ENCODE peak calls at places on chromosomes 7 and 10, in four cellular contexts. B, L, S and N are unnamed samples.

GRCh38 chr7:1667566-1668485 is 2.3 kb upstream of the ELFN1 start:
- DNase-seq in B (peak; percentile 65), L (no peak), S (no peak), N (no peak)

GRCh38 chr10:129046074-129046681 is 420.9 kb upstream of the MGMT start:
- DNase-seq in B (no peak), L (no peak), S (no peak), N (no peak)

GRCh38 chr7:29265208-29265923 is 70.8 kb downstream of the CHN2 start:
- DNase-seq in B (no peak), L (no peak), S (no peak), N (no peak)

GRCh38 chr7:155700847-155701246 is 56.4 kb downstream of the RBM33 start:
- DNase-seq in B (no peak), L (no peak), S (no peak), N (no peak)

GRCh38 chr10:80535671-80536360 is 1.9 kb upstream of the SH2D4B start:
- DNase-seq in B (peak; percentile 92), L (no peak), S (no peak), N (no peak)

GRCh38 chr10:75405201-75406143 is 3.9 kb upstream of the ZNF503 start:
- DNase-seq in B (no peak), L (peak; percentile 89), S (no peak), N (no peak)

GRCh38 chr10:113297226-113297625 is 255.6 kb upstream of the HABP2 start:
- DNase-seq in B (no peak), L (no peak), S (no peak), N (no peak)

GRCh38 chr10:29239569-29240472 is 49.0 kb upstream of the LYZL1 start:
- DNase-seq in B (peak; percentile 43), L (peak; percentile 57), S (no peak), N (peak; percentile 59)

GRCh38 chr10:44125879-44126675 is 258.8 kb downstream of the CXCL12 start:
- DNase-seq in B (no peak), L (no peak), S (no peak), N (no peak)

GRCh38 chr7:96679886-96680285 is 29.8 kb downstream of the SEM1 start:
- DNase-seq in B (peak; percentile 35), L (no peak), S (no peak), N (no peak)

GRCh38 chr7:143258830-143259229 is 4.4 kb upstream of the GSTK1 start:
- DNase-seq in B (peak; percentile 20), L (no peak), S (peak; percentile 20), N (no peak)

GRCh38 chr7:7208524-7208923 is 26.2 kb downstream of the C1GALT1 start:
- DNase-seq in B (peak; percentile 12), L (no peak), S (no peak), N (no peak)

GRCh38 chr7:23893942-23894890 is 184.2 kb downstream of the STK31 start:
- DNase-seq in B (no peak), L (no peak), S (peak; percentile 24), N (no peak)

GRCh38 chr10:50397312-50398140 is 146.2 kb upstream of the ASAH2 start:
- DNase-seq in B (no peak), L (peak; percentile 24), S (no peak), N (no peak)
- TF ChIP-seq FOXK2 in B (no peak), L (no peak), S (no peak), N (no peak)

DNA sequence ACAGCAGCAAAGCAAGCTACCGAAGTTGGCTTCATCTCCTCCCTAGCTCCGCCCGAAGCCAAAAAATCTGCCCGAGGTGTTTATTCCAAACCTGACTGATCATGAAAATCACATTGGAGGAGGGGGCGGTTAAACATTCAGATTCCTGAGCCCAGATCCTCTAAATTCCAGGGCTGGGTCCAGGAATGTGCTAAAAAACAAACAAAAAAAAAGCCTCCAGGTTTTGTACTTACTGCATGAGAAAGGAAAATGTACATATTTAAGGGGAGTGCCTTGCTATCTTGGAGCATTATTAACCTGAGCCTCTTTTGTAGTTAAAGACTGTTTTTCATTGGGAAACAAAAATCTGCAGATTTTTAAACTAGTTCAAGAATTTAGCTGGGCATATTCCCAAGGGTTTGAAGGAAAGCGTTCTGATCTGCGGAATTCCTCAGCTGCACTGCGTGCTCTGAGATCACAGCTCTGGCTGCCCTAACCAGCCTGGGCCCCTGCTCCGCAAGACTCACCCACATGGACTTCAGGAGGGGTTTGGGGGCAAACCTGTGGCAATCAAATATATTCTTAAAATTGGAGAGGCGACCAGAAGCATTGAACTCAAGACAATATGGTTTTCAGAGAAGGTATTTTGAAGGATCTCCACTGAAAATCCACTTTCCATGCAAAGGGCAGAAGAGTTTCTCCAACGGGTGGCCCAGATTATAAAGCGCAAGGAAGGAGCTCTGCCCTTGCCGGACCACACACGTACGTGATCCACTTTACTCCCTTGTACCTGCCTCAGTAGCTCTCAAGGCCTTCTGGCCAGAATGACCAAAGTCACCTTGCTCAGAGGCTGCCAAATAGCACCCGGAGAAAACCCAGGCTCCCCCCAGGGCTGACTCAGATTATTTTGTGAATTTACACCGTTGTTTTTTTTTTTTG is 10.0 kb upstream of the TNS3 start:
- DNase-seq in B (no peak), L (peak; percentile 75), S (no peak), N (no peak)
- TF ChIP-seq FOXK2 in B (no peak), L (no peak), S (no peak), N (no peak)

GRCh38 chr7:542131-542934 is 22.7 kb upstream of the PDGFA start:
- DNase-seq in B (no peak), L (no peak), S (no peak), N (no peak)
- TF ChIP-seq FOXK2 in B (no peak), L (no peak), S (no peak), N (no peak)

DNA sequence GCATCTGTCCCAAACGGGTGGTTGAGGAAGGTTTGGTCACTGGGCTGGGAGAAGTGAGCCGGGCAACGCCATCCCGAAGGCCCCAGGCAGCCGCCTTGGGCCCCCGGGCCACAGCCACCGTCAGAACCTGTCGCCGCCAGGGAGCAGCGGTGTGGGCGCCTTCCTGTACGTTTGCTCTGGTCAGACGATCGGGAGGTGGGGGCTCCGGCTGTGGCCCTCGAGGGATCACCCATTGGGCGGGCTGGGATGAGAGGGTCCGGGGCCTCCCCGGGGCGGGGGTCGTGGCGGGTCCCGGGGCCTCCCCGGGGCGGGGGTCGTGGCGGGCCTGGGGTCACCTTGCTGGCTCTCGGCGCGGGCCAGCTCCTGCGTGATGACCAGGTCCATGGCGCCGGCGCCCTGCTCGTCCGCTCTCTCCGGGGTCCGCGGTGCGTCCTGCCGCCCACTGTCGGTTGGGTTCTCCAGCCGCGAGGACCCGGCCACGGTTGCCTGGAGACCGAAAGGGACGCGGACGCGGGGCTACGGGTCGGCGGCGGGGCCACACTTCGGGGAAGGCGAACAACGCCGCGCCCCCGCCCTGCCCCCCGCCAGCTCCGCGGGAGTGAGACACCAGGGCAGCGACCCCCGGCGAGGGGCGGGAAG is at the start of gene CFAP46:
- DNase-seq in B (no peak), L (no peak), S (no peak), N (no peak)
- TF ChIP-seq FOXK2 in B (no peak), L (no peak), S (no peak), N (no peak)

GRCh38 chr7:137084607-137085380 is 216.3 kb downstream of the CHRM2 start:
- DNase-seq in B (no peak), L (no peak), S (no peak), N (no peak)
- TF ChIP-seq FOXK2 in B (no peak), L (no peak), S (no peak), N (no peak)

DNA sequence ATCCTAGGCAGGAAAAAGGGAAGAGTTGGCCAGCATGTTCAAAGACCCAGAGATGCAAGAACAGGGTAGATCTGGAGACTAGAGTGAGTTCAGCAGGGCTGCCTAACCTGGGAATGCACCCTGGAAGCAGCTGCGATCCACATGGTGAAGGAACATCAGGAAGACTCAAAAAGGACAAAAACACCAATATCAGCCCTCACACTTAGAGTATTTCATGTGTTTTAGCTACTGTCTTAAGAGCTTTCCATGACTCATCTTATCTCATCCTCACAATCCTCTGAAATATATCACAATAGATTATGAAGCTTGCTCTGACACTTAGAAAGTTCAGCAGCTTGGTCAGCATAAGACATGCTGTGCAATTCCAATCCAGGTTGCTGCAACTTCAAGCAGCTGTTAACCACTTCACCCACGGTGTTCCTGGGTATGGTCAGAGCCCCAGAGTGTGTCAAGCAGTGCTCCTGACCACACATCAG is 380.9 kb downstream of the PARD3 start:
- DNase-seq in B (no peak), L (no peak), S (no peak), N (no peak)
- TF ChIP-seq FOXK2 in B (no peak), L (no peak), S (no peak), N (no peak)